ENCODE peak calls at places on chromosomes 13 and 19, in four cellular contexts. One of them, this sample, is unnamed.

GRCh38 chr13:105655046-105655445 is 880.4 kb downstream of the EFNB2 start:
- DNase-seq in GM12878: no peak
- DNase-seq in HepG2: no peak
- DNase-seq in H1: no peak
- DNase-seq in this sample: no peak

GRCh38 chr19:55189424-55189823 is 9.3 kb upstream of the SYT5 start:
- DNase-seq in GM12878: no peak
- DNase-seq in HepG2: no peak
- DNase-seq in H1: no peak
- DNase-seq in this sample: no peak

GRCh38 chr19:1730157-1730556 is 23.1 kb upstream of the ONECUT3 start:
- DNase-seq in GM12878: no peak
- DNase-seq in HepG2: no peak
- DNase-seq in H1: no peak
- DNase-seq in this sample: no peak

GRCh38 chr19:45577111-45577905 is 7.3 kb downstream of the OPA3 start:
- DNase-seq in GM12878: no peak
- DNase-seq in HepG2: peak
- DNase-seq in H1: no peak
- DNase-seq in this sample: no peak

GRCh38 chr13:60959427-60959826 is 456.2 kb downstream of the PCDH20 start:
- DNase-seq in GM12878: no peak
- DNase-seq in HepG2: no peak
- DNase-seq in H1: no peak
- DNase-seq in this sample: no peak

GRCh38 chr19:51107406-51108065 is 673 bp downstream of the CTU1 start:
- DNase-seq in GM12878: no peak
- DNase-seq in HepG2: peak
- DNase-seq in H1: no peak
- DNase-seq in this sample: peak

GRCh38 chr19:10625762-10626138 is 397 bp downstream of the SLC44A2 start:
- DNase-seq in GM12878: no peak
- DNase-seq in HepG2: no peak
- DNase-seq in H1: no peak
- DNase-seq in this sample: no peak

GRCh38 chr13:68046900-68047299 is 816.8 kb upstream of the PCDH9 start:
- DNase-seq in GM12878: no peak
- DNase-seq in HepG2: no peak
- DNase-seq in H1: no peak
- DNase-seq in this sample: no peak

GRCh38 chr19:34155686-34156085 is 16.6 kb upstream of the LSM14A start:
- DNase-seq in GM12878: no peak
- DNase-seq in HepG2: no peak
- DNase-seq in H1: no peak
- DNase-seq in this sample: no peak

GRCh38 chr13:87778128-87778527 is 107.0 kb downstream of the SLITRK5 start:
- DNase-seq in GM12878: no peak
- DNase-seq in HepG2: no peak
- DNase-seq in H1: no peak
- DNase-seq in this sample: no peak

GRCh38 chr13:23488442-23488841 is 54.9 kb upstream of the SACS start:
- DNase-seq in GM12878: no peak
- DNase-seq in HepG2: peak
- DNase-seq in H1: no peak
- DNase-seq in this sample: no peak

GRCh38 chr19:41366089-41366488 is 2.1 kb upstream of the B9D2 start:
- DNase-seq in GM12878: no peak
- DNase-seq in HepG2: no peak
- DNase-seq in H1: no peak
- DNase-seq in this sample: no peak

GRCh38 chr19:52981329-52981728 is 18.6 kb upstream of the ZNF816 start:
- DNase-seq in GM12878: no peak
- DNase-seq in HepG2: no peak
- DNase-seq in H1: no peak
- DNase-seq in this sample: no peak

GRCh38 chr19:50330365-50331078 is 1.3 kb upstream of the KCNC3 start:
- DNase-seq in GM12878: no peak
- DNase-seq in HepG2: peak
- DNase-seq in H1: peak
- DNase-seq in this sample: peak

GRCh38 chr13:51201886-51202285 is 20.3 kb upstream of the FAM124A start:
- DNase-seq in GM12878: no peak
- DNase-seq in HepG2: no peak
- DNase-seq in H1: no peak
- DNase-seq in this sample: no peak

GRCh38 chr19:14413355-14413754 is 5.8 kb downstream of the DDX39A start:
- DNase-seq in GM12878: no peak
- DNase-seq in HepG2: no peak
- DNase-seq in H1: no peak
- DNase-seq in this sample: peak
- TF ChIP-seq HDAC6 in GM12878: no peak
- TF ChIP-seq HDAC6 in HepG2: no peak
- TF ChIP-seq HDAC6 in H1: no peak
- TF ChIP-seq HDAC6 in this sample: no peak

GRCh38 chr19:48595171-48595570 is 11.4 kb upstream of the SPACA4 start:
- DNase-seq in GM12878: no peak
- DNase-seq in HepG2: no peak
- DNase-seq in H1: no peak
- DNase-seq in this sample: no peak
- TF ChIP-seq HDAC6 in GM12878: no peak
- TF ChIP-seq HDAC6 in HepG2: no peak
- TF ChIP-seq HDAC6 in H1: no peak
- TF ChIP-seq HDAC6 in this sample: no peak

GRCh38 chr19:3826163-3826562 is 40.0 kb upstream of the MATK start:
- DNase-seq in GM12878: no peak
- DNase-seq in HepG2: no peak
- DNase-seq in H1: no peak
- DNase-seq in this sample: no peak

GRCh38 chr19:3822683-3823344 is 36.6 kb upstream of the MATK start:
- DNase-seq in GM12878: no peak
- DNase-seq in HepG2: no peak
- DNase-seq in H1: no peak
- DNase-seq in this sample: no peak

GRCh38 chr19:3827306-3827705 is 41.1 kb upstream of the MATK start:
- DNase-seq in GM12878: no peak
- DNase-seq in HepG2: no peak
- DNase-seq in H1: no peak
- DNase-seq in this sample: no peak

GRCh38 chr19:3823345-3823704 is 37.1 kb upstream of the MATK start:
- DNase-seq in GM12878: no peak
- DNase-seq in HepG2: no peak
- DNase-seq in H1: no peak
- DNase-seq in this sample: no peak

DNA sequence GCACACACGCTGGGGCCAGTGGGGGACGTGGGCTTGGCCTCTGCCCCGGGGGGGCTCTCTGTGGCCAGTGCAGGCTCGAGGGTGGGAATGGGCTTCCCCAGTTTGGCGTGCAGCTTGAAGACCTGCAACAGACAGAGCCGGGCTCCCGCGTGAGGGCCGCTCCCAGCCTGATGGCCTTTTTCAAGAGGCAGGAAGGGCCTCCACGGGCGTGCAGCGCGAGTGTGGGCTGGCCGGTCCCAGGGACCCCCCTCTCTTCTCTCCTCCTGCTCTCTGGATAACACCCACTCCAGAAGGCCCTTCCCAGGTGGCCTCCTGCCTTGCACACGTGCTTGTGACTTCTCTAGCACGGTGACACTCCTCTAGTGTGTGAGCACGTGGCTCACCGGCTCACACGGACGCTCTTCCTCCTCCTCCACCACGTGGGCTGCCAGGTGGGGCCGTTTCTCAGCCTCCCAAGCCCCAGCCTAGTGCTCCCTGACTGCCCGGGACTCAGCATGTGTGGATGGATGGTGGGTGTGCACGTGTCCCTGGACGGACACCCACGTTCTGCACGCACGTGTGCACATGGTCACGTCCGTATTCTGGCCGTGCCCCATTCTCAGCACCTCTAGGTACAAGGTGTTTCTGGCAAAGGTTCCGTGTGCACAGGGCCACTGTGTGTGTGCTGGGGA is 39.2 kb upstream of the MATK start:
- DNase-seq in GM12878: no peak
- DNase-seq in HepG2: no peak
- DNase-seq in H1: no peak
- DNase-seq in this sample: no peak
- TF ChIP-seq HDAC6 in GM12878: no peak
- TF ChIP-seq HDAC6 in HepG2: no peak
- TF ChIP-seq HDAC6 in H1: no peak
- TF ChIP-seq HDAC6 in this sample: no peak

DNA sequence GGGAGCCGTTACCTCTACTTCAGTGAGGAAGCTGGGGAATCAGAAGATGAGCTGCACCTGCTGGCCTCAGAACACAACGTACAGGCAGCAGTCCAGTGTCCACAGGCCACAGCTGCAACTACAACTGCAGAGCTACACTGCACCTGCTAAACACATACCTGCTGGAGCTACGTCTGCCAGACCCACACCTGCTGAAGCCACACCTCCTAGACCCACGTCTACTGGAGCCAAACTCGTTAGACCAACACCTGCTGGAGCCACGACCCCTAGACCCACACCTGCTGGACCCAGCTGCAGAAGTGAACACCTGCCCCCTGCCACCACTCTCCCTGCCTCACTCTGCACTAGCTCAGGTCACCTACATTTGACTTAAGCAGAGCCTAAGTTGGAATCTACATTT is 169.9 kb downstream of the USP12 start:
- DNase-seq in GM12878: no peak
- DNase-seq in HepG2: no peak
- DNase-seq in H1: no peak
- DNase-seq in this sample: no peak
- TF ChIP-seq HDAC6 in GM12878: no peak
- TF ChIP-seq HDAC6 in HepG2: no peak
- TF ChIP-seq HDAC6 in H1: no peak
- TF ChIP-seq HDAC6 in this sample: no peak

GRCh38 chr19:46951236-46951986 is 68.2 kb upstream of the NPAS1 start:
- DNase-seq in GM12878: no peak
- DNase-seq in HepG2: peak
- DNase-seq in H1: no peak
- DNase-seq in this sample: no peak

GRCh38 chr19:46954502-46955004 is 65.1 kb upstream of the NPAS1 start:
- DNase-seq in GM12878: no peak
- DNase-seq in HepG2: peak
- DNase-seq in H1: no peak
- DNase-seq in this sample: no peak

GRCh38 chr19:46952874-46953273 is 66.8 kb upstream of the NPAS1 start:
- DNase-seq in GM12878: no peak
- DNase-seq in HepG2: no peak
- DNase-seq in H1: no peak
- DNase-seq in this sample: no peak

GRCh38 chr19:46953955-46954501 is 65.6 kb upstream of the NPAS1 start:
- DNase-seq in GM12878: no peak
- DNase-seq in HepG2: peak
- DNase-seq in H1: no peak
- DNase-seq in this sample: no peak

GRCh38 chr19:46950526-46951235 is 69.0 kb upstream of the NPAS1 start:
- DNase-seq in GM12878: no peak
- DNase-seq in HepG2: no peak
- DNase-seq in H1: no peak
- DNase-seq in this sample: no peak
- TF ChIP-seq HDAC6 in GM12878: no peak
- TF ChIP-seq HDAC6 in HepG2: no peak
- TF ChIP-seq HDAC6 in H1: no peak
- TF ChIP-seq HDAC6 in this sample: no peak

GRCh38 chr13:31530883-31531282 is 208.4 kb upstream of the RXFP2 start:
- DNase-seq in GM12878: no peak
- DNase-seq in HepG2: no peak
- DNase-seq in H1: no peak
- DNase-seq in this sample: no peak
- TF ChIP-seq HDAC6 in GM12878: no peak
- TF ChIP-seq HDAC6 in HepG2: no peak
- TF ChIP-seq HDAC6 in H1: no peak
- TF ChIP-seq HDAC6 in this sample: no peak

GRCh38 chr19:38900220-38900629 is 456 bp downstream of the NFKBIB start:
- DNase-seq in GM12878: no peak
- DNase-seq in HepG2: no peak
- DNase-seq in H1: no peak
- DNase-seq in this sample: no peak
- TF ChIP-seq HDAC6 in GM12878: no peak
- TF ChIP-seq HDAC6 in HepG2: no peak
- TF ChIP-seq HDAC6 in H1: no peak
- TF ChIP-seq HDAC6 in this sample: no peak

DNA sequence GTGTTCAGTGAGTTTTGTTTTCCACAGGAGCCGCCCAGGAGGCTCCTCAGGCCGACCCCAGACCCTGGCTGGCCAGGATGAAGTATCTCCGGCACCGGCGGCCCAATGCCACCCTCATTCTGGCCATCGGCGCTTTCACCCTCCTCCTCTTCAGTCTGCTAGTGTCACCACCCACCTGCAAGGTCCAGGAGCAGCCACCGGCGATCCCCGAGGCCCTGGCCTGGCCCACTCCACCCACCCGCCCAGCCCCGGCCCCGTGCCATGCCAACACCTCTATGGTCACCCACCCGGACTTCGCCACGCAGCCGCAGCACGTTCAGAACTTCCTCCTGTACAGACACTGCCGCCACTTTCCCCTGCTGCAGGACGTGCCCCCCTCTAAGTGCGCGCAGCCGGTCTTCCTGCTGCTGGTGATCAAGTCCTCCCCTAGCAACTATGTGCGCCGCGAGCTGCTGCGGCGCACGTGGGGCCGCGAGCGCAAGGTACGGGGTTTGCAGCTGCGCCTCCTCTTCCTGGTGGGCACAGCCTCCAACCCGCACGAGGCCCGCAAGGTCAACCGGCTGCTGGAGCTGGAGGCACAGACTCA is 12.9 kb downstream of the B3GNT3 start:
- DNase-seq in GM12878: no peak
- DNase-seq in HepG2: no peak
- DNase-seq in H1: no peak
- DNase-seq in this sample: no peak
- TF ChIP-seq HDAC6 in GM12878: no peak
- TF ChIP-seq HDAC6 in HepG2: no peak
- TF ChIP-seq HDAC6 in H1: no peak
- TF ChIP-seq HDAC6 in this sample: no peak

DNA sequence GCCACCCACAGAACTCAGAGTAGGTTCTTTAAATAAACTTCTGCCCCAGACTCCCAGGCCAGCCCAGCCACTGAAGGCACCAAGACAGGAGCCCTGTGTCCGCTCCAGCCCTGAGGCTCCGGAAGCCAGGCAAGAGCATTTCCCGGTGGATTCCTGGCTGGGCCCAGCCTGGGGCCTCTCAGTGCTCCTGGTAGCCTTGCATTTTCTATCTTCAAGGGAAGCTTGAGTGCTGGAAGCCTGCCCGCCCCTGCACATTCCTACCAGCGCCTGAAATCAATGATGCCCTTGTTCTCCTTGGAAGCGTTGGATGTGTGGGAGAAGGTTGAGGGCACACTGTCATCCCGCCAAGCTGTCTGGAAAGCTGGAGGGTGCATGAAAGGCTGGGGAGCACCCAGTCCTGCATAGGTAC is 70.3 kb downstream of the ALOX5AP start:
- DNase-seq in GM12878: no peak
- DNase-seq in HepG2: peak
- DNase-seq in H1: no peak
- DNase-seq in this sample: no peak
- TF ChIP-seq HDAC6 in GM12878: no peak
- TF ChIP-seq HDAC6 in HepG2: no peak
- TF ChIP-seq HDAC6 in H1: no peak
- TF ChIP-seq HDAC6 in this sample: no peak